ENCODE peak calls at places on chromosomes 1 and 21, in six cellular contexts. One of them, this sample, is unnamed.

GRCh38 chr1:161082996-161083742 is 6.2 kb downstream of the NECTIN4 start:
- DNase-seq in AG04449: no peak
- DNase-seq in mammary epithelial cell: peak
- DNase-seq in IMR-90: peak
- DNase-seq in left lung: peak
- DNase-seq in neural progenitor cell: no peak
- DNase-seq in this sample: peak

GRCh38 chr1:204344665-204345064 is 15.1 kb downstream of the PLEKHA6 start:
- DNase-seq in AG04449: no peak
- DNase-seq in mammary epithelial cell: no peak
- DNase-seq in IMR-90: no peak
- DNase-seq in left lung: no peak
- DNase-seq in neural progenitor cell: no peak
- DNase-seq in this sample: no peak

GRCh38 chr1:173064011-173064410 is 13.3 kb upstream of the TNFSF18 start:
- DNase-seq in AG04449: no peak
- DNase-seq in mammary epithelial cell: peak
- DNase-seq in IMR-90: peak
- DNase-seq in left lung: no peak
- DNase-seq in neural progenitor cell: no peak
- DNase-seq in this sample: no peak

GRCh38 chr21:42040411-42041180 is 30.4 kb upstream of the ZBTB21 start:
- DNase-seq in AG04449: peak
- DNase-seq in mammary epithelial cell: peak
- DNase-seq in IMR-90: peak
- DNase-seq in left lung: no peak
- DNase-seq in neural progenitor cell: no peak
- DNase-seq in this sample: peak

GRCh38 chr1:115781343-115781742 is 12.8 kb upstream of the CASQ2 start:
- DNase-seq in AG04449: no peak
- DNase-seq in mammary epithelial cell: peak
- DNase-seq in IMR-90: no peak
- DNase-seq in left lung: no peak
- DNase-seq in neural progenitor cell: no peak
- DNase-seq in this sample: peak

GRCh38 chr1:203408485-203409229 is 57.7 kb upstream of the FMOD start:
- DNase-seq in AG04449: no peak
- DNase-seq in mammary epithelial cell: peak
- DNase-seq in IMR-90: peak
- DNase-seq in left lung: peak
- DNase-seq in neural progenitor cell: no peak
- DNase-seq in this sample: peak

GRCh38 chr1:247562169-247562568 is 13.2 kb downstream of the GCSAML start:
- DNase-seq in AG04449: no peak
- DNase-seq in mammary epithelial cell: no peak
- DNase-seq in IMR-90: no peak
- DNase-seq in left lung: no peak
- DNase-seq in neural progenitor cell: no peak
- DNase-seq in this sample: no peak

GRCh38 chr1:31020007-31020790 is 45.3 kb downstream of the PUM1 start:
- DNase-seq in AG04449: no peak
- DNase-seq in mammary epithelial cell: no peak
- DNase-seq in IMR-90: no peak
- DNase-seq in left lung: no peak
- DNase-seq in neural progenitor cell: no peak
- DNase-seq in this sample: no peak

GRCh38 chr1:232990729-232991128 is 40.3 kb downstream of the NTPCR start:
- DNase-seq in AG04449: no peak
- DNase-seq in mammary epithelial cell: no peak
- DNase-seq in IMR-90: no peak
- DNase-seq in left lung: no peak
- DNase-seq in neural progenitor cell: no peak
- DNase-seq in this sample: no peak

GRCh38 chr1:181601186-181601950 is 118.1 kb downstream of the CACNA1E start:
- DNase-seq in AG04449: no peak
- DNase-seq in mammary epithelial cell: no peak
- DNase-seq in IMR-90: no peak
- DNase-seq in left lung: no peak
- DNase-seq in neural progenitor cell: no peak
- DNase-seq in this sample: no peak

GRCh38 chr21:33915368-33916199 is at the start of gene ATP5PO:
- DNase-seq in AG04449: peak
- DNase-seq in mammary epithelial cell: peak
- DNase-seq in IMR-90: peak
- DNase-seq in left lung: peak
- DNase-seq in neural progenitor cell: peak
- DNase-seq in this sample: peak

GRCh38 chr1:155977607-155978324 is 581 bp downstream of the ARHGEF2 start:
- DNase-seq in AG04449: no peak
- DNase-seq in mammary epithelial cell: peak
- DNase-seq in IMR-90: no peak
- DNase-seq in left lung: no peak
- DNase-seq in neural progenitor cell: peak
- DNase-seq in this sample: no peak

GRCh38 chr1:241161188-241161689 is 195.8 kb downstream of the RGS7 start:
- DNase-seq in AG04449: no peak
- DNase-seq in mammary epithelial cell: no peak
- DNase-seq in IMR-90: no peak
- DNase-seq in left lung: no peak
- DNase-seq in neural progenitor cell: no peak
- DNase-seq in this sample: no peak

GRCh38 chr1:200733907-200734306 is 4.8 kb upstream of the CAMSAP2 start:
- DNase-seq in AG04449: no peak
- DNase-seq in mammary epithelial cell: peak
- DNase-seq in IMR-90: no peak
- DNase-seq in left lung: no peak
- DNase-seq in neural progenitor cell: no peak
- DNase-seq in this sample: no peak

DNA sequence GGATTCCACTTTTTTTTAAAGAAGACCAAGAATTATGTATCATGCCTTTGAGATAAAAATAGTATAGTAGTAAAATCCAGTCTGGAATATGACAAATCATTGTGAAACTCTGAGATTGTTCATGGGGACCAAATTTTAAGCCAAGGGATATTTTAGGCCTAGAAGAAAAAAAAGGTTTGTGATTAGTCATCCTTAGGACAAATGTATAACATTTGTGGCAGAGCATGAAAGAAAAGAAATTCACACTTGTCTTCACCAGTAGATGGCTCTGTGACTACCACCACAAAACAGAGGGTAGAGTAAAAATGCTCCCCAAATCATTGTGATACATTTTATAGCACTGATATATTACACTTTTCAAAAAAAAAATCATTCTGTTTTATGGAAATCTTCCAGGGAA is 226.1 kb downstream of the KCTD3 start:
- DNase-seq in AG04449: peak
- DNase-seq in mammary epithelial cell: peak
- DNase-seq in IMR-90: peak
- DNase-seq in left lung: no peak
- DNase-seq in neural progenitor cell: no peak
- DNase-seq in this sample: no peak
- TF ChIP-seq CTCF in AG04449: peak
- TF ChIP-seq CTCF in mammary epithelial cell: peak
- TF ChIP-seq CTCF in IMR-90: peak
- TF ChIP-seq CTCF in left lung: no peak
- TF ChIP-seq CTCF in neural progenitor cell: peak
- TF ChIP-seq CTCF in this sample: peak

DNA sequence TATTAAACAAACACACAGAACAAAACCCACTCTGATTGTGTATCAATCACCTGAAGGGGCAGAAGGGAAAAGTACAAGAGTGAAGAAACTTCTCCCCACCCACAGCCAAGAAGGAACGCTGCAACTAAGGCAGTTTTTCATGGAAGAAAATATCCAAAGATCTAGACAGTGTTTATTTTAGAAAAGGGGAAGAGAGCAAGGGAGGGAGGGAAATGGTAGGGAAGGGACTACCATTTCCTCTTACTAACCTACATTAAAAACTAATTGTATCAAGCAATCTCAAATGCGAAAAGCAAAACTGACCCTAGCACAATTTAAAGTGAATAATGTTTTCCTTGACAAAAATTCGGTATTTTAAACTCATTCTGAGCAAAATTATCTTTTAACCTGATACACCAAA is 3.5 kb downstream of the NRIP1 start:
- DNase-seq in AG04449: no peak
- DNase-seq in mammary epithelial cell: no peak
- DNase-seq in IMR-90: no peak
- DNase-seq in left lung: no peak
- DNase-seq in neural progenitor cell: no peak
- DNase-seq in this sample: no peak
- H3K4me3 ChIP-seq in AG04449: peak
- H3K4me3 ChIP-seq in mammary epithelial cell: peak
- H3K4me3 ChIP-seq in IMR-90: peak
- H3K4me3 ChIP-seq in left lung: no peak
- H3K4me3 ChIP-seq in neural progenitor cell: peak
- H3K4me3 ChIP-seq in this sample: peak

DNA sequence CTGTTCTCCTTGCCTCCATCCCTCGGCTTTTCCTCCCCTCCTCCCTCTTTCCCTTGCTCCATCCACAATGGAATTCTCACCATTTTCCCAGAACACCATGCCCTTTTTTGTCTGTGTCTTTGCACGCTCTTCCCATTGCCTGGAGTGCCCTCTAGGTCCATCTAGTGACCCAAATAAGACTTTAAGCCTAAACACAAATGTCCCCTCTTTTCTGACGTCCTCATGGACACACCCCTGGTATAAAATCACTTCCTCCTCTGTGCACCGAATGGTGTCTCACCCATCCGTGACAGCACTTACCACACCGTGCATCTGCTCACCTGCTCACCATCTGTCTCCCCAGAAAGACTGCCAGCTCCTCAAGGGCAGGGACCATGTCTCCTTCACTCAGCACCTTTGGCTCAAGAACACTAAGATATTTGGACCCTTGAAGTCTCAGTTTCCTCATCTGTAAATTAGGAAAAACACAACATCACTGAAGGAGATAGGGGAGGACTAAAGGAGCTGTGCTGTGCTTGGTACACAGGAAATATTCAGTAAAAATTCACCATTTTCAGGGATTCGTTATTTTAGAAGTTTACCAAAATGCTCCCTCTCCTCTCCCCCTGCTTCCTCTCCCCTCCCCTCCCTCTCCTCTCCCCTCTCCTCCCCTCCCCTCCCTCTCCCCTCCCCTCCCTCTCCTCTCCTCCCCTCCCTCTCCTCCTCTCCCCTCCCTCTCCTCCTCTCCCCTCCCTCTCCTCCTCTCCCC is 23.7 kb upstream of the CPT2 start:
- DNase-seq in AG04449: no peak
- DNase-seq in mammary epithelial cell: no peak
- DNase-seq in IMR-90: no peak
- DNase-seq in left lung: no peak
- DNase-seq in neural progenitor cell: peak
- DNase-seq in this sample: no peak
- TF ChIP-seq CTCF in AG04449: no peak
- TF ChIP-seq CTCF in mammary epithelial cell: no peak
- TF ChIP-seq CTCF in IMR-90: peak
- TF ChIP-seq CTCF in left lung: no peak
- TF ChIP-seq CTCF in neural progenitor cell: peak
- TF ChIP-seq CTCF in this sample: peak

GRCh38 chr1:46614604-46614984 is 2.0 kb downstream of the MOB3C start:
- DNase-seq in AG04449: no peak
- DNase-seq in mammary epithelial cell: no peak
- DNase-seq in IMR-90: no peak
- DNase-seq in left lung: no peak
- DNase-seq in neural progenitor cell: no peak
- DNase-seq in this sample: no peak

GRCh38 chr1:46615088-46615487 is 1.5 kb downstream of the MOB3C start:
- DNase-seq in AG04449: no peak
- DNase-seq in mammary epithelial cell: no peak
- DNase-seq in IMR-90: no peak
- DNase-seq in left lung: no peak
- DNase-seq in neural progenitor cell: no peak
- DNase-seq in this sample: no peak

GRCh38 chr1:46612937-46613660 is 3.5 kb downstream of the MOB3C start:
- DNase-seq in AG04449: no peak
- DNase-seq in mammary epithelial cell: no peak
- DNase-seq in IMR-90: no peak
- DNase-seq in left lung: no peak
- DNase-seq in neural progenitor cell: peak
- DNase-seq in this sample: no peak

GRCh38 chr1:46615735-46616134 is 876 bp downstream of the MOB3C start:
- DNase-seq in AG04449: no peak
- DNase-seq in mammary epithelial cell: no peak
- DNase-seq in IMR-90: no peak
- DNase-seq in left lung: no peak
- DNase-seq in neural progenitor cell: no peak
- DNase-seq in this sample: no peak

DNA sequence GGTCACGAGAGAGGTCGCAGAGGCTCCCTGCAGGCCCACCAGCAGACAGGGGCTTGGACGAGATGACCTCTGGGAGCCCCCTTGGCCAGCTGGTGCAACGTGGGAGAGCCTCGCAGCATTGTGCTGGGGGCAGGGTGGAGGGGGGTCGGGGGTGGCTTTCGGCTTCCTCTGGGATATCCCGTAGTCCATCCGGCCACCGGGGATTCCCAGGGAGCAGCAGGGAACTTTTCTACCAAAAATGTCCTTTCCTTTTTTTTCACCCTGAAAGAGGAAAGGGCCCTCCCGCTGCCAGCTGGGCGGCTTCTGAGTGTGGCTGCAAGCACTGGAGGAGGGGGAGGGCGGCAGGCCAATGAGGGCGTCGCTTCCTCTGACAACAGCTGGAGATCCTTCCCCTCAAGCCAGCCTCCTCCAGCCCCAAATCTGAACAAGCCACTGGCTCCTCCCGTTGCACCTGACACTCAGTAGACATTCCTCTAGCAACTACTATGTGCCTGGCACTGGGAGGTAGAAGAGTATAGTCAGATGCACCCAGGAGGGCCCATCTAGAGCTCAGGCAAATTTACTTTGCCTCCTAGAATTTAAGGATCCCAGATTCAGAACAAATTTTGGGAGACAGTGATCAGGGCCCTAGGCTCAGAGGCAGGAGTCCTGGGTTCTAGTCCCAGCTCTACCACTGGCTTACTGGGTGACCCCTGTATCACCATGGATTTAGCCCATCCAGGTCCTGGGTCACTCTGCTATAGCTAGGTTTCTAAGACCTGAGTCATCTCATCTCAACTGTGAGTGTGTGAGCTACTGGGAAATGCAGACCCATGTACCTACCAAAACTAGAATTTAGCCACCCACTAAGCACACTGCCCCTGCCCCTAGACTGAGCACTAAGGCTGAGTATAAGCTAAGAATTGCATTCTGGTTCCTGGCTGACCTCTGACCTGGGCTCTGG is 2.7 kb downstream of the MOB3C start:
- DNase-seq in AG04449: no peak
- DNase-seq in mammary epithelial cell: peak
- DNase-seq in IMR-90: peak
- DNase-seq in left lung: peak
- DNase-seq in neural progenitor cell: peak
- DNase-seq in this sample: no peak
- H3K4me3 ChIP-seq in AG04449: no peak
- H3K4me3 ChIP-seq in mammary epithelial cell: no peak
- H3K4me3 ChIP-seq in IMR-90: no peak
- H3K4me3 ChIP-seq in left lung: no peak
- H3K4me3 ChIP-seq in neural progenitor cell: peak
- H3K4me3 ChIP-seq in this sample: no peak

This sample was measured in epithelial cell of proximal tubule.